ENCODE peak calls at places on chromosomes 5 and 9, in four cellular contexts. S, R, G and I are unnamed samples.

GRCh38 chr5:132059696-132060500 is 557 bp upstream of the IL3 start:
- DNase-seq in S (no peak), G (no peak), R (no peak), I (no peak)

GRCh38 chr9:129672702-129673101 is 7.3 kb downstream of the PRRX2 start:
- DNase-seq in R (no peak), S (no peak), G (no peak), I (no peak)

GRCh38 chr5:25423271-25423670 is 778.5 kb upstream of the CDH10 start:
- DNase-seq in S (no peak), R (no peak), G (no peak), I (no peak)

GRCh38 chr9:27053369-27054057 is 48.0 kb upstream of the LRRC19 start:
- DNase-seq in R (peak), S (peak), G (no peak), I (no peak)

GRCh38 chr9:136044207-136044970 is 50.7 kb downstream of the NACC2 start:
- DNase-seq in R (no peak), S (no peak), G (no peak), I (no peak)

GRCh38 chr9:131310833-131311554 is 21.5 kb downstream of the PLPP7 start:
- DNase-seq in G (no peak), R (no peak), S (no peak), I (peak)

GRCh38 chr9:129803679-129804065 is 688 bp downstream of the TOR1B start:
- DNase-seq in S (peak), R (no peak), G (no peak), I (peak)

GRCh38 chr9:35845824-35846771 is 17.1 kb downstream of the TMEM8B start:
- DNase-seq in R (no peak), S (no peak), G (no peak), I (no peak)

GRCh38 chr5:119309290-119309818 is 46.5 kb upstream of the TNFAIP8 start:
- DNase-seq in R (no peak), G (no peak), S (no peak), I (no peak)
- H3K27ac ChIP-seq in R (no peak), G (no peak), S (no peak), I (peak)

DNA sequence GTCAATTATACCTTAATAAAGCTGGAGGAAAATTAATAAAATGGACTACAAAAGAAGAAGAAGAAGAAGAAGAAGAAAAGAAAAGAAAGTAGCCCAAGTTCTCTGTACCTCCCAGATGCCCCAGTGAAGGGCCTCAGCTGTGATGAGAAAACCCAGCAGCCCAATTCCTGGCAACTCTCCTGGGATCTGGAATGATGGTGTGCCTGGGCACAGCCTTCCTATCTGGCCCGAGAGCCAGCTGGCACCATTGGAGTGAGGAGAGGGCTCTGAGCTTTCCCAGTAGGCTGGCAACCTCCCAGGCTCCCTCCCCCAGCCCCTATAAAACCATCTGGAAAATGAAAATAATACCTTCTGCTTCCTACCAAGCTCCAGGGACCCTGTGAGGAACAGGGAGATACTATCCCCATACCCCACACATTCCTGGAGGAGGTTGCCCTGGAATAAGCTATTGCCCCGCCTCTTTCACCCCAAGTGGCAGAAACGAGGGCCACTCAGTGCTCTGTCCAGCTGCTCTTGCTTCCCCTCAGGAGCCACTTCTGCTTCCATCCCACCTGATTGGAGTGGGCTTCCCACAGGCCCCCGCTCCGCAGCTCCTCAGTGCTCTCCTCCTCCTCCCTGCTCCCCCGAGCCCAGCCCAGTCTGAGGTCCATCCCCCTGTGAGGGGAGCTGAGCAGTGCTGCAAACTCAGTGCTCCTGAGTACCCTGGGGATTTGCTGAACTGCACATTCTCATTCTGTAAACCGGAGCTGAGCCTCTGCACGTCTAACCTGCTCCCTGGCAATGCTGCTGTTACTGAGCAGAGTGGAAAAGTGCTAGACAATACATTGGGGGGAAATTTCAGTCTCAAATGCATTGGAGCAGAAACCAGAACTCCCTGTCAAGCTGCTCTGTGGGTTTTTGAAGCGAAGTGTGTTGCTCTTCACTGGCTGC is 74.7 kb downstream of the THBS4 start:
- DNase-seq in S (no peak), G (no peak), R (no peak), I (no peak)
- H3K27ac ChIP-seq in S (no peak), G (no peak), R (no peak), I (no peak)

DNA sequence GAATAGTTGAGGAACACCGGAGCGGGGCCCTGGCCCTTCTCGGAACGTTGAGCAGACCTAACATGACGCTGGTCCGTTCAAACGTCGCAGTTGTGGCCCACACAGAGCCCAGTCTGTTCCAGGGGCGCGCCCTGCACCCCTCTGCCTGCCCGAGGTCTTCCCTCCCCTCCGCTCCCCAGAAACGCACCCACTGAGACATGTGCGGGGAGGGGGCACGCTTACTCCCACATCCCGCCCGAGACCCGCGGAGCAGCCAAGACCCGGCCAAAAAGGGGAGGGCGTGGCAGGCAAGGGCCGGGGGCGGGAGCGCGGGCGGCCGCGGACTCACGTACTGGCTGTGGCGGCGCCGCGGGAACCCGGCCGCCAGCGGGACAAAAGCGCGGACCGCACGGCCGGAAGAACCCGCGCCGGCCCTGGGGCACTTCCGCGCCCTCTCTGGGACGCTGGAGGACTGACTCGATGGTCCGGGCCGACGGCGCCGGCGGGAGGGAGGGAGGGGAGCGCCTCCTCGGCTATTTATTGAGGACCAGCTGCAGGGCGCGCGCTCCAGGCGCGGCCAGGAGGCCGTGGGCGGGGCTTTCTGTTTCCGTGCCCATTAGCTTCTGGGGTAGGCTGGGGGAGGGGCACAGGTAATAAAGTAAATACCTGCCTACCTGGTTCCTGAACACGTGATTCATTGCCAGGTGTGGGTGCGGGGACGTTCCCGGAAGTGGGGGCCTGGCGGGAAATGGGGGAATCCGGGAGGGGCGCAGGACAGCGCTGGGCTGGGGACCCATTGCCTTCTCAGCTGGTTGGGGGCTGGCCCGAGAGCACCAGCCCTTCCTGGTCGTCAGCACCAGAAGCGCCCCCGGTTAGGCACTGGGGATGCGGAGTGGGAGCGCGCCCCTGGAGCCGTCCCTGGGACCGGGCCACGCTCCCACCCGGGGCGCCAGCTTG is at the start of gene ZFP62:
- DNase-seq in R (peak), S (peak), G (peak), I (peak)
- H3K27ac ChIP-seq in R (peak), S (peak), G (peak), I (peak)

GRCh38 chr9:119420263-119420662 is 51.0 kb upstream of the BRINP1 start:
- DNase-seq in R (no peak), S (no peak), G (no peak), I (no peak)
- H3K27ac ChIP-seq in R (no peak), S (no peak), G (no peak), I (no peak)